ENCODE peak calls at places on chromosomes 2 and 18, in five cellular contexts. O, H, J, P and X are unnamed samples.

GRCh38 chr2:209685963-209686362 is 85.7 kb upstream of the UNC80 start:
- DNase-seq in O (no peak), H (no peak), J (no peak), P (no peak), X (no peak)

GRCh38 chr18:24763765-24764548 is 303.5 kb downstream of the HRH4 start:
- DNase-seq in O (no peak), H (peak), J (no peak), P (no peak), X (peak)

GRCh38 chr2:126988482-126988881 is 89.8 kb downstream of the TEX51 start:
- DNase-seq in O (no peak), H (no peak), J (no peak), P (no peak), X (no peak)

GRCh38 chr18:6327895-6328623 is 86.7 kb downstream of the L3MBTL4 start:
- DNase-seq in O (no peak), H (no peak), J (no peak), P (no peak), X (no peak)

GRCh38 chr2:152409691-152410597 is 75.0 kb downstream of the FMNL2 start:
- DNase-seq in O (no peak), H (peak), J (no peak), P (no peak), X (no peak)

GRCh38 chr18:47288741-47289140 is 37.3 kb upstream of the SKOR2 start:
- DNase-seq in O (no peak), H (no peak), J (no peak), P (no peak), X (no peak)

GRCh38 chr2:46667945-46668344 is 188.6 kb downstream of the TMEM247 start:
- DNase-seq in O (no peak), H (no peak), J (no peak), P (no peak), X (no peak)

GRCh38 chr18:65786400-65786948 is 35.7 kb downstream of the CDH7 start:
- DNase-seq in O (no peak), H (no peak), J (no peak), P (no peak), X (no peak)

GRCh38 chr2:110858993-110859770 is 126.8 kb downstream of the ACOXL start:
- DNase-seq in O (peak), H (no peak), J (peak), P (no peak), X (no peak)

GRCh38 chr18:75154997-75155396 is 53.9 kb downstream of the PTGR3 start:
- DNase-seq in O (no peak), H (no peak), J (no peak), P (no peak), X (no peak)

GRCh38 chr2:42360493-42360889 is 526 bp downstream of the COX7A2L start:
- DNase-seq in O (no peak), H (no peak), J (peak), P (no peak), X (no peak)

GRCh38 chr2:95052301-95052700 is 26.8 kb downstream of the MAL start:
- DNase-seq in O (no peak), H (no peak), J (no peak), P (no peak), X (no peak)

GRCh38 chr2:94769733-94770132 is 101.5 kb upstream of the TEKT4 start:
- DNase-seq in O (no peak), H (no peak), J (no peak), P (no peak), X (no peak)

GRCh38 chr2:30721241-30721640 is 86.0 kb downstream of the CAPN13 start:
- DNase-seq in O (no peak), H (no peak), J (no peak), P (no peak), X (no peak)

GRCh38 chr2:218631837-218632236 is 24.1 kb downstream of the PLCD4 start:
- DNase-seq in O (no peak), H (peak), J (no peak), P (no peak), X (peak)

GRCh38 chr2:39837856-39838453 is 58.9 kb upstream of the THUMPD2 start:
- DNase-seq in O (peak), H (peak), J (peak), P (peak), X (peak)

GRCh38 chr2:144583741-144584453 is 64.0 kb upstream of the ZEB2 start:
- DNase-seq in O (no peak), H (peak), J (no peak), P (no peak), X (peak)

GRCh38 chr2:19355931-19356544 is 2.4 kb downstream of the OSR1 start:
- DNase-seq in O (no peak), H (peak), J (no peak), P (no peak), X (no peak)

GRCh38 chr2:55099878-55100820 is 49.9 kb upstream of the RTN4 start:
- DNase-seq in O (no peak), H (peak), J (peak), P (no peak), X (peak)

GRCh38 chr2:152298754-152299153 is 36.2 kb upstream of the FMNL2 start:
- DNase-seq in O (no peak), H (peak), J (no peak), P (no peak), X (peak)

GRCh38 chr2:45904267-45904921 is 252.9 kb downstream of the PRKCE start:
- DNase-seq in O (peak), H (no peak), J (no peak), P (no peak), X (peak)

GRCh38 chr2:63827749-63828148 is 13.9 kb upstream of the UGP2 start:
- DNase-seq in O (peak), H (peak), J (no peak), P (no peak), X (peak)

GRCh38 chr18:76578571-76579300 is 83.7 kb upstream of the ZNF516 start:
- DNase-seq in O (no peak), H (no peak), J (no peak), P (peak), X (no peak)

GRCh38 chr2:3285901-3286645 is 91.5 kb downstream of the EIPR1 start:
- DNase-seq in O (no peak), H (no peak), J (no peak), P (no peak), X (no peak)

GRCh38 chr18:55821219-55821618 is 233.2 kb upstream of the TCF4 start:
- DNase-seq in O (no peak), H (peak), J (no peak), P (no peak), X (peak)

GRCh38 chr2:86464654-86465053 is 23.5 kb downstream of the KDM3A start:
- DNase-seq in O (no peak), H (no peak), J (no peak), P (no peak), X (no peak)

GRCh38 chr2:61135510-61135909 is 26.5 kb upstream of the C2orf74 start:
- DNase-seq in O (peak), H (peak), J (peak), P (no peak), X (peak)

GRCh38 chr2:28821295-28821958 is 10.8 kb downstream of the SPDYA start:
- DNase-seq in O (peak), H (peak), J (peak), P (peak), X (peak)

GRCh38 chr2:217113496-217113895 is 253.6 kb upstream of the TNP1 start:
- DNase-seq in O (no peak), H (no peak), J (no peak), P (no peak), X (no peak)

GRCh38 chr2:196105956-196106355 is 37.3 kb upstream of the DNAH7 start:
- DNase-seq in O (no peak), H (no peak), J (no peak), P (no peak), X (no peak)

GRCh38 chr2:229313591-229313990 is 42.5 kb upstream of the PID1 start:
- DNase-seq in O (no peak), H (peak), J (no peak), P (no peak), X (peak)

GRCh38 chr2:199804831-199805230 is 46.2 kb downstream of the FTCDNL1 start:
- DNase-seq in O (no peak), H (no peak), J (no peak), P (no peak), X (no peak)

GRCh38 chr2:88831792-88832248 is 140.3 kb downstream of the RPIA start:
- DNase-seq in O (peak), H (peak), J (peak), P (peak), X (no peak)

GRCh38 chr18:59268722-59269562 is 4.3 kb downstream of the RAX start:
- DNase-seq in O (peak), H (no peak), J (no peak), P (peak), X (no peak)

GRCh38 chr2:230439590-230439989 is 23.6 kb downstream of the SP100 start:
- DNase-seq in O (no peak), H (no peak), J (peak), P (no peak), X (peak)
- H2AFZ ChIP-seq in O (no peak), H (no peak), J (peak), P (no peak), X (no peak)

DNA sequence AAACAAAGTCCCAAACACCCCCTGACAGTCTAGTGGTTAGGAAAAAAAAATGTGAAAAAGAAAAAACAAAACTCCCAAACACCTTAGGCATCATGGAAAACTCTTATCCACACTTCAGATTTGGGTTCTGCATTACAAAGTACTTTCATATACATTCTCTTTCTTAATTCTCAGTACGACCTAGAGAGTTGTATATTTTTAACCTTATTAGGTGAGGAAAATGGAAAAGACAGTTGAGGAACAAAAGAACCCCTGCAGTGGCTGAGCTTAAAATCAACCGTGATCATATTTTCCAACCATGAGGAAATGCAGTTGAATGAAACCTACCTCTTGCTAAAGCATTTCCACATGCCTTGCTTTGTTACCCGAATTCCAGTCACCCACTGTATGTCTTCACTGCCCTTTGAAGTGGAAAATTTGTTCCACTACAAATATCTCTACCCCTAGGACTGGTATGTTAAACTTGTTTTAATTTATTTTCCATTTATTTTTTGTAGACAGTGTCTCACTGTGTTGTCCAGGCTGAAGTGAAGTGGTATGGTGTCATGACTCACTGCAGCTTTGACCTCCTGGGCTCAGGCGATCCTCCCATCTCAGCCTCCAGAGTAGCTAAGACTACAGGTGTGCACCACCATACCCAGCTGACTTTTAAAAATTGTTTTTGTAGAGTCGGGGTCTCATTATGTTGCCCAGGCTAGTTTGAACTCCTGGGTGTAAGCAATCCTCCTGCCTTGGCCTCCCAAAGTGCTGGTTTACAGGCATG is 56.9 kb upstream of the LPIN2 start:
- DNase-seq in O (no peak), H (no peak), J (no peak), P (no peak), X (no peak)
- H3K4me3 ChIP-seq in O (no peak), H (no peak), J (no peak), P (no peak), X (no peak)

GRCh38 chr2:67135201-67135600 is 261.9 kb upstream of the ETAA1 start:
- DNase-seq in O (no peak), H (no peak), J (no peak), P (no peak), X (no peak)
- H2AFZ ChIP-seq in O (no peak), H (no peak), J (no peak), P (no peak), X (no peak)

GRCh38 chr18:57121542-57122112 is 25.3 kb upstream of the BOD1L2 start:
- DNase-seq in O (no peak), H (no peak), J (no peak), P (peak), X (no peak)
- H3K4me3 ChIP-seq in O (no peak), H (no peak), J (no peak), P (peak), X (no peak)

GRCh38 chr2:22901471-22901870 is 483.5 kb upstream of the KLHL29 start:
- DNase-seq in O (no peak), H (no peak), J (no peak), P (no peak), X (no peak)
- H2AFZ ChIP-seq in O (no peak), H (no peak), J (no peak), P (no peak), X (no peak)

DNA sequence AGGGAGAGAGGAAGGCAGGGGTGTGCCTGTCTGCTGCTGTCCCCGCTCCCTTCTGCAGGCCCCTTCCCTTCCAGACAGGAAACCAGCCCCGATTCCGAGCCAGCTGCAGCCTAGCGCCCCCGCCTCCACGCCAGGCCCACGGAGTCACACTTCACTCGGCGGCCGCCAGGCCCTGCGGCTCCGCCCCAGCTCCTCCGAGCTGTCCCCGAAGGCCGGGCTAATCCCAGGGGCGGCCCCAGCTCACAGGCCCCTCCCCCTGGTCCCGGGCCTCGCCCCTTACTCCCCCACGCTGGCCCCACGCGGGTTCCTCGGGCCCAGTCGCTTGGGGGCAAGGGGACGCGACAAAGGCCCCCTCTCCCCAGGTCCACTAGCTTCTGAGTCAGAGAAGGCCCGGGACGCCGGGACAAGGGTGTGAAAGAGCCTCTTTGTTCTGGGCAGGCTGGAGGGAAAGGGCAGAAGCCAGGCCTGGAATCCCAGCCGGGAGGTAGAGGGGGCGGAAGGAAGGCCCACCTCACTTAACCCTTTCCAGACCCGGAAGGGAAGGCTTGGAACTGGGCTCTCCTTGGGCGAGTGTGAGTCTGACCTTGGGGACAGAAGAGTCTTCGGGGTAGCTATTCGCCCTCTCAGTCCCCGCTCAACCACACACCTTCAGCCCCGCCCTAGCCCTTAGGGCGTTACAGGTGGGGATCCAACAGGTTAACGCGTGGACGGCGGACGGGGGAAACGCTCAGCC is 1.2 kb downstream of the RTKN start:
- DNase-seq in O (peak), H (peak), J (peak), P (peak), X (peak)
- H3K4me3 ChIP-seq in O (peak), H (peak), J (peak), P (peak), X (peak)

GRCh38 chr2:135948141-135948540 is 37.3 kb downstream of the DARS1 start:
- DNase-seq in O (no peak), H (no peak), J (no peak), P (no peak), X (no peak)

GRCh38 chr2:135952891-135953290 is 32.5 kb downstream of the DARS1 start:
- DNase-seq in O (no peak), H (peak), J (no peak), P (no peak), X (peak)

GRCh38 chr2:135954020-135954628 is 31.3 kb downstream of the DARS1 start:
- DNase-seq in O (no peak), H (no peak), J (no peak), P (no peak), X (no peak)

GRCh38 chr2:135948642-135949355 is 36.6 kb downstream of the DARS1 start:
- DNase-seq in O (no peak), H (peak), J (no peak), P (no peak), X (peak)

DNA sequence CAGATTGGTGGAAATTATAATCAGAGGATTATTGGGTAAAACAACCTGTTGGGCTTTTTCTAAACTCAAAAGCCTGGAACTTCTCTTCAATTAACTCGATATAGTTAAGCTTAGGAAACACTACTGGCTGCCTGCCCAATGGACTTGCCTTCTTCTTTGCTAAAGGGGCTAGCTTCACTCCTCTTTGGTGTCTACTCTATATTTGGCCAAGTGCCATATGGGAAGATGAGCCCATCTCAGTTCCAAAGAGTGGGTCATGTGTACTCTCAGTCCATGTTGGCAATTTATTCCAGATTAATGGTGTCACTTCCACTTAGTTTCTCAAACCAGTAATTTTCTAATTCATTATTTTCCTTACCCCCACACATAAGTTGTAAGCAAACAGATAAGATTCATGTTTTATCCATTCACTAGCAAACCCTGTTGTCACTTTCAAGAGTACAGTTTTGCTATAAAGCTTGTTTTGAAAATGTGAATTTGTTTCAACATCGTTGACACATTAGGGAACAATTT is 34.3 kb downstream of the DARS1 start:
- DNase-seq in O (no peak), H (no peak), J (no peak), P (no peak), X (no peak)
- H2AFZ ChIP-seq in O (no peak), H (no peak), J (no peak), P (no peak), X (no peak)

GRCh38 chr18:37138456-37138855 is 309.5 kb downstream of the KIAA1328 start:
- DNase-seq in O (no peak), H (no peak), J (no peak), P (no peak), X (no peak)

GRCh38 chr18:37135177-37135576 is 306.2 kb downstream of the KIAA1328 start:
- DNase-seq in O (no peak), H (no peak), J (no peak), P (no peak), X (no peak)
- H3K4me3 ChIP-seq in O (no peak), H (no peak), J (no peak), P (no peak), X (no peak)